ENCODE peak calls at places on chromosomes 6 and 20, in five cellular contexts. A is NCI-H460; K is lower leg skin; Y is activated T-cell treated with anti-CD3 and anti-CD28 coated beads, Interleukin-2, amount 50 U/mL, for 72 hours; X is neuronal stem cell. T is an unnamed sample.

GRCh38 chr20:13739726-13740649 is 44.7 kb downstream of the ESF1 start:
- DNase-seq in Y (no peak), K (no peak), X (no peak), A (no peak), T (no peak)

GRCh38 chr6:44696099-44696498 is 308.6 kb downstream of the CDC5L start:
- DNase-seq in Y (no peak), K (no peak), A (no peak), X (no peak), T (no peak)

GRCh38 chr20:16556299-16556698 is 16.9 kb downstream of the KIF16B start:
- DNase-seq in A (no peak), K (no peak), Y (no peak), X (no peak), T (no peak)

GRCh38 chr6:70314240-70314639 is 11.4 kb upstream of the COL9A1 start:
- DNase-seq in K (no peak), A (no peak), X (no peak), Y (no peak), T (no peak)

GRCh38 chr6:110769923-110770322 is 45.3 kb downstream of the CDK19 start:
- DNase-seq in A (no peak), K (no peak), Y (no peak), X (no peak), T (no peak)

GRCh38 chr20:63177134-63177784 is 38.7 kb downstream of the YTHDF1 start:
- DNase-seq in A (no peak), Y (peak), X (peak), K (no peak), T (no peak)

GRCh38 chr6:136408205-136408604 is 118.6 kb upstream of the BCLAF1 start:
- DNase-seq in A (no peak), K (no peak), Y (no peak), X (no peak), T (no peak)

GRCh38 chr6:138593100-138593877 is 94.0 kb upstream of the NHSL1 start:
- DNase-seq in K (peak), A (peak), X (no peak), Y (peak), T (no peak)

GRCh38 chr6:42260972-42261371 is 43.3 kb upstream of the MRPS10 start:
- DNase-seq in Y (peak), K (no peak), A (peak), X (peak), T (peak)

GRCh38 chr6:128558021-128558420 is 37.6 kb upstream of the PTPRK start:
- DNase-seq in Y (no peak), X (no peak), K (no peak), A (no peak), T (no peak)

GRCh38 chr6:35351422-35351821 is 9.1 kb downstream of the PPARD start:
- DNase-seq in K (no peak), A (no peak), X (no peak), Y (no peak), T (no peak)